ENCODE peak calls at places on chromosome 2, in eight cellular contexts. M is coronary artery, V is left lung, Y is adrenal gland, E is prostate gland, N is thoracic aorta, Z is breast epithelium, G is uterus. Q is an unnamed sample.

GRCh38 chr2:180562378-180562777 is 418.0 kb upstream of the UBE2E3 start:
- DNase-seq in M (no peak), V (no peak), Y (no peak), E (no peak), N (no peak), Z (no peak), G (no peak), Q (no peak)

GRCh38 chr2:43090317-43090716 is 136.1 kb downstream of the ZFP36L2 start:
- DNase-seq in M (no peak), V (no peak), Y (no peak), E (no peak), N (no peak), Z (no peak), G (no peak), Q (no peak)

GRCh38 chr2:144519934-144520717 is at the start of gene ZEB2:
- DNase-seq in M (peak), V (peak), Y (peak), E (no peak), N (no peak), Z (peak), G (peak), Q (no peak)

GRCh38 chr2:36246320-36246990 is 109.1 kb upstream of the CRIM1 start:
- DNase-seq in M (no peak), V (no peak), Y (no peak), E (no peak), N (no peak), Z (no peak), G (no peak), Q (no peak)

GRCh38 chr2:99066075-99066557 is 75.4 kb upstream of the C2orf15 start:
- DNase-seq in M (no peak), V (no peak), Y (no peak), E (no peak), N (no peak), Z (no peak), G (no peak), Q (no peak)

GRCh38 chr2:75820693-75821092 is 110.0 kb upstream of the GCFC2 start:
- DNase-seq in M (no peak), V (no peak), Y (no peak), E (no peak), N (no peak), Z (no peak), G (no peak), Q (no peak)

GRCh38 chr2:134217316-134217715 is 36.6 kb upstream of the MGAT5 start:
- DNase-seq in M (no peak), V (no peak), Y (no peak), E (no peak), N (no peak), Z (no peak), G (no peak), Q (no peak)

GRCh38 chr2:158191076-158191566 is 89.4 kb downstream of the UPP2 start:
- DNase-seq in M (no peak), V (no peak), Y (no peak), E (no peak), N (no peak), Z (no peak), G (no peak), Q (no peak)

GRCh38 chr2:64141711-64142405 is 2.4 kb downstream of the PELI1 start:
- DNase-seq in M (no peak), V (no peak), Y (no peak), E (peak), N (no peak), Z (no peak), G (no peak), Q (no peak)

GRCh38 chr2:66432801-66433694 is 1.9 kb upstream of the MEIS1 start:
- DNase-seq in M (peak), V (peak), Y (peak), E (peak), N (peak), Z (peak), G (peak), Q (peak)

GRCh38 chr2:47867205-47867604 is 39.1 kb downstream of the FBXO11 start:
- DNase-seq in M (no peak), V (no peak), Y (peak), E (no peak), N (no peak), Z (no peak), G (peak), Q (no peak)

GRCh38 chr2:191566347-191566746 is 111.6 kb upstream of the NABP1 start:
- DNase-seq in M (no peak), V (peak), Y (peak), E (peak), N (no peak), Z (peak), G (peak), Q (peak)

GRCh38 chr2:63871864-63872263 is 30.2 kb downstream of the UGP2 start:
- DNase-seq in M (no peak), V (no peak), Y (no peak), E (no peak), N (no peak), Z (no peak), G (no peak), Q (no peak)

GRCh38 chr2:168147858-168148794 is 99.3 kb downstream of the STK39 start:
- DNase-seq in M (no peak), V (no peak), Y (no peak), E (no peak), N (no peak), Z (no peak), G (no peak), Q (no peak)

GRCh38 chr2:203603451-203604389 is 68.6 kb upstream of the RAPH1 start:
- DNase-seq in M (no peak), V (no peak), Y (no peak), E (no peak), N (no peak), Z (no peak), G (no peak), Q (no peak)

GRCh38 chr2:102155703-102156515 is 13.4 kb downstream of the IL1R1 start:
- DNase-seq in M (no peak), V (no peak), Y (peak), E (peak), N (no peak), Z (peak), G (peak), Q (no peak)

GRCh38 chr2:105287692-105288091 is 41.8 kb downstream of the TGFBRAP1 start:
- DNase-seq in M (no peak), V (no peak), Y (peak), E (no peak), N (no peak), Z (no peak), G (no peak), Q (no peak)

GRCh38 chr2:12074126-12074883 is 327.9 kb downstream of the LPIN1 start:
- DNase-seq in M (no peak), V (no peak), Y (no peak), E (no peak), N (no peak), Z (no peak), G (no peak), Q (no peak)

GRCh38 chr2:65340898-65341681 is 91.3 kb downstream of the SPRED2 start:
- DNase-seq in M (no peak), V (no peak), Y (no peak), E (no peak), N (no peak), Z (no peak), G (no peak), Q (no peak)

GRCh38 chr2:127695491-127696472 is 5.5 kb upstream of the SFT2D3 start:
- DNase-seq in M (no peak), V (peak), Y (peak), E (peak), N (no peak), Z (no peak), G (peak), Q (no peak)

GRCh38 chr2:149955201-149955600 is 367.6 kb upstream of the MMADHC start:
- DNase-seq in M (no peak), V (no peak), Y (no peak), E (no peak), N (no peak), Z (no peak), G (no peak), Q (no peak)

GRCh38 chr2:72895154-72895553 is 7.9 kb downstream of the SPR start:
- DNase-seq in M (no peak), V (no peak), Y (no peak), E (no peak), N (no peak), Z (no peak), G (no peak), Q (no peak)

GRCh38 chr2:191688934-191689695 is 11.2 kb downstream of the NABP1 start:
- DNase-seq in M (no peak), V (no peak), Y (no peak), E (no peak), N (no peak), Z (no peak), G (no peak), Q (no peak)

GRCh38 chr2:101696272-101697123 is 1.0 kb upstream of the MAP4K4 start:
- DNase-seq in M (no peak), V (no peak), Y (no peak), E (peak), N (no peak), Z (no peak), G (peak), Q (no peak)

GRCh38 chr2:43293744-43294695 is 67.6 kb upstream of the ZFP36L2 start:
- DNase-seq in M (peak), V (no peak), Y (peak), E (peak), N (peak), Z (peak), G (peak), Q (no peak)

GRCh38 chr2:69385443-69386151 is 1.4 kb downstream of the GFPT1 start:
- DNase-seq in M (no peak), V (no peak), Y (no peak), E (no peak), N (no peak), Z (no peak), G (no peak), Q (no peak)

GRCh38 chr2:128293426-128293755 is 25.3 kb downstream of the HS6ST1 start:
- DNase-seq in M (no peak), V (no peak), Y (no peak), E (no peak), N (no peak), Z (no peak), G (no peak), Q (no peak)

GRCh38 chr2:121088251-121089004 is 196.6 kb downstream of the TFCP2L1 start:
- DNase-seq in M (no peak), V (no peak), Y (no peak), E (no peak), N (no peak), Z (no peak), G (no peak), Q (no peak)

GRCh38 chr2:69964353-69964831 is 3.0 kb upstream of the ASPRV1 start:
- DNase-seq in M (no peak), V (no peak), Y (no peak), E (no peak), N (no peak), Z (no peak), G (no peak), Q (no peak)

GRCh38 chr2:102050854-102051391 is 59.2 kb downstream of the IL1R2 start:
- DNase-seq in M (peak), V (peak), Y (peak), E (peak), N (peak), Z (peak), G (peak), Q (no peak)

GRCh38 chr2:236870401-236870800 is 215.3 kb upstream of the COPS8 start:
- DNase-seq in M (no peak), V (no peak), Y (no peak), E (no peak), N (no peak), Z (no peak), G (no peak), Q (no peak)

GRCh38 chr2:39762448-39762847 is 16.6 kb downstream of the THUMPD2 start:
- DNase-seq in M (no peak), V (no peak), Y (no peak), E (no peak), N (no peak), Z (no peak), G (no peak), Q (no peak)

GRCh38 chr2:25340340-25340886 is 1.3 kb downstream of the DNMT3A start:
- DNase-seq in M (no peak), V (no peak), Y (peak), E (no peak), N (no peak), Z (no peak), G (peak), Q (no peak)

GRCh38 chr2:26685943-26686839 is 6.3 kb upstream of the KCNK3 start:
- DNase-seq in M (no peak), V (no peak), Y (no peak), E (peak), N (no peak), Z (no peak), G (no peak), Q (peak)

GRCh38 chr2:69790601-69790959 is 38.9 kb upstream of the GMCL1 start:
- DNase-seq in M (no peak), V (no peak), Y (no peak), E (no peak), N (no peak), Z (no peak), G (no peak), Q (no peak)

GRCh38 chr2:9574314-9574713 is 18.7 kb upstream of the ADAM17 start:
- DNase-seq in M (no peak), V (no peak), Y (no peak), E (no peak), N (no peak), Z (no peak), G (no peak), Q (no peak)

GRCh38 chr2:198314559-198315153 is 510.3 kb downstream of the PLCL1 start:
- DNase-seq in M (no peak), V (no peak), Y (no peak), E (no peak), N (no peak), Z (no peak), G (no peak), Q (no peak)

GRCh38 chr2:230787101-230787500 is 74.5 kb downstream of the CAB39 start:
- DNase-seq in M (no peak), V (no peak), Y (no peak), E (no peak), N (no peak), Z (no peak), G (no peak), Q (no peak)

GRCh38 chr2:10911291-10912075 is at the start of gene KCNF1:
- DNase-seq in M (no peak), V (no peak), Y (no peak), E (no peak), N (no peak), Z (no peak), G (no peak), Q (peak)
- TF ChIP-seq CTCF in M (no peak), V (no peak), Y (peak), E (no peak), N (no peak), Z (no peak), G (no peak), Q (peak)

GRCh38 chr2:148643998-148644884 is at the start of gene EPC2:
- DNase-seq in M (peak), V (peak), Y (peak), E (peak), N (peak), Z (peak), G (peak), Q (peak)
- TF ChIP-seq CTCF in M (no peak), V (no peak), Y (no peak), E (no peak), N (no peak), Z (no peak), G (no peak), Q (no peak)

DNA sequence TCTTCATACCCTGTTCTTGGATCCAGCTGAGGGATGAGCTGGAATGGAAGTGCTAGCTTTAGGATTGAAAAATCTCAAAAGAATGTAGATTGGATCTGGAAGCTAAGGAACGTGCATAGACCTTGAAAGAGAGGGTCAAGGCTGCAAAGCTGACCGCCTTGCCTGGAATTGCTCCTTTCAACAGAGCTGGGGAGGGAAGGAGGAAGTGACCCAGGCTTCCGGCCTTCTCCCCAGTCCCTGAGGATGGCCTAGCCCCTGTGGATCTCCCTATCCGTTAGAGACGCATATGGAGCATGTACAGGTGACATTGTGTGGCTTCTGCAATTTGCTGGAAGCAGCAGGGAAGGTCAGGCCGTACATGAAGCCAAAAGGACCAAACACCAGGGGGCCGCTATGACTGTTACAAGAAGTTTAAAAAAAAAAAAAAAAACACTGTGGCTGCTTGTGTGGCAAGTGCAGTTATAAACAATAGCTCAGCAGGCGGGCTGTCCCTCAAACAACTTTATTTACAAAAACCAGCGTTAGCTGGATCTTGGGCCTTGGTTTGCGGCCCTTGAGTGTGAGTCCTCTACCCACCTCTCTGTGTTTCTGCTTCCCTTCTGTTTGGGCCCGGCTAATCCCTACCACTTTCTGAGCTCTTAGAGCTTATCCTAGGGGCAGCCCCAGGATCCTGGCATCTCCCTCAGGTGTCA is 227.6 kb downstream of the SEPTIN10 start:
- DNase-seq in M (no peak), V (peak), Y (no peak), E (no peak), N (no peak), Z (no peak), G (no peak), Q (no peak)
- TF ChIP-seq CTCF in M (no peak), V (no peak), Y (no peak), E (no peak), N (no peak), Z (no peak), G (no peak), Q (no peak)

GRCh38 chr2:223669453-223670225 is 67.5 kb upstream of the SCG2 start:
- DNase-seq in M (no peak), V (no peak), Y (no peak), E (no peak), N (no peak), Z (no peak), G (no peak), Q (no peak)

DNA sequence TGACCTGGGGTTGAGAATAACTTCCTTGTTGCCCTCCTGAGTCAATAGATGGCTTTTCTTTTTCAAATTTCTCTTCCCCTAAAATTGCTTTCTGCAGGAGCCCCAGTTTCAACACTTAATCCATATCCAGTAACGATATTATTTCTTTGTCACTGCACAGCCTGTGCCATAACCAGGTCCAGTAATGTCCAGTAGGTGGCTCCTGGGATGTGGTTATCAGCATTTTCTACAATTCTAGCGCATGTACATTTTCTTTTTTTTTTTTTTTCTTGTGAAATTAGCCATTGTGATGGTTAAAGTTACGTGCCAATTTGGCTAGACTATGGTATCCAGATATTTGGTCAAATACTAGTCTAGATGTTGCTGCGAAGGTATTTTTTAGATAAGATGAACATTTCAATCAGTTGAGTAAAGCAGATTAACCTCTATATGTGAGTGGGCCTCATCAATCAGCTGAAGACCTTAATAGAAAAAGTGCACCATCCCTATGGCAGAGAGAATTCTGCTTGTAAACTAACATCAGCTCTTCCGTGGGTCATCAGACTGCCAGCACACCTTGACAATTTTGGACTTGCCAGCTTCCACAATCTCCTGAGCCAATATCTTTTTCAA is 72.9 kb upstream of the SCG2 start:
- DNase-seq in M (no peak), V (no peak), Y (peak), E (no peak), N (no peak), Z (no peak), G (no peak), Q (no peak)
- TF ChIP-seq CTCF in M (no peak), V (peak), Y (peak), E (no peak), N (peak), Z (peak), G (no peak), Q (peak)

GRCh38 chr2:233252227-233252626 is 754 bp downstream of the ATG16L1 start:
- DNase-seq in M (no peak), V (no peak), Y (no peak), E (no peak), N (no peak), Z (no peak), G (no peak), Q (no peak)

GRCh38 chr2:233248999-233249398 is 2.5 kb upstream of the ATG16L1 start:
- DNase-seq in M (no peak), V (no peak), Y (no peak), E (no peak), N (no peak), Z (no peak), G (no peak), Q (no peak)

GRCh38 chr2:233250568-233250967 is 905 bp upstream of the ATG16L1 start:
- DNase-seq in M (no peak), V (no peak), Y (no peak), E (no peak), N (no peak), Z (no peak), G (no peak), Q (no peak)

GRCh38 chr2:233250985-233251305 is 528 bp upstream of the ATG16L1 start:
- DNase-seq in M (no peak), V (no peak), Y (no peak), E (no peak), N (no peak), Z (no peak), G (no peak), Q (no peak)

GRCh38 chr2:233251306-233252116 is at the start of gene ATG16L1:
- DNase-seq in M (peak), V (peak), Y (peak), E (peak), N (peak), Z (peak), G (peak), Q (peak)
- TF ChIP-seq CTCF in M (peak), V (peak), Y (peak), E (peak), N (peak), Z (peak), G (peak), Q (peak)

DNA sequence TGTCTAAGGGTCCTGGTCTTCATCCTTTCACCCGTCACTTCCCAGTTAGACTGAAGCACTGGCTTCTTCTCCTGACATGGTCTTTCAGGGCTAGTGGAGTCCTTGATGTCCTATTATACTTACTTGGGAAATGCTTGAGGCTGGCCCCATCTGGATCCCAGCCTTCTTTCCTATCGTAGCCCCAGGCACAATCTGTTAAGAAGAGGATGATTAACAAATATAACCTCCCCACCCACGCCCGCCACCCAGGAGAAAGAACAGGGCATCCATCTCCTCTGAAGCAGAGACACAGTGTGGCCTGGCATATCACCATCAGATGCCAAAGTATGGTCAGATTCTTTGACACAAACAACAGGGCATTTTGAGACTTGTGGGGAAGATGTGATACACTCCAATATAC is 530.1 kb downstream of the SOX11 start:
- DNase-seq in M (no peak), V (no peak), Y (no peak), E (no peak), N (no peak), Z (no peak), G (no peak), Q (no peak)
- TF ChIP-seq CTCF in M (no peak), V (no peak), Y (no peak), E (no peak), N (no peak), Z (no peak), G (no peak), Q (no peak)